ENCODE peak calls at places on chromosome X, in six cellular contexts. P is ascending aorta, K is pancreas, Z is brain microvascular endothelial cell, U is IMR-90, I is astrocyte of the spinal cord. D is an unnamed sample.

GRCh38 chrX:46576458-46576857 is 2.9 kb downstream of the CHST7 start:
- DNase-seq in P (no peak), K (no peak), Z (no peak), U (no peak), I (no peak), D (no peak)

GRCh38 chrX:151970661-151971060 is 3.8 kb downstream of the GABRE start:
- DNase-seq in P (peak; percentile 82), K (no peak), Z (peak; percentile 82), U (peak; percentile 65), I (peak; percentile 91), D (no peak)

GRCh38 chrX:15497865-15498264 is 2.7 kb upstream of the BMX start:
- DNase-seq in P (peak; percentile 69), K (no peak), Z (peak; percentile 29), U (peak; percentile 33), I (peak; percentile 24), D (peak; percentile 65)

GRCh38 chrX:115017455-115017854 is at the start of gene IL13RA2:
- DNase-seq in P (no peak), K (no peak), Z (peak; percentile 7), U (no peak), I (no peak), D (no peak)

GRCh38 chrX:70476934-70477733 is 32.5 kb downstream of the DLG3 start:
- DNase-seq in P (peak; percentile 66), K (peak; percentile 65), Z (peak; percentile 60), U (peak; percentile 69), I (peak; percentile 86), D (no peak)

GRCh38 chrX:154040307-154040756 is 20.6 kb upstream of the IRAK1 start:
- DNase-seq in P (no peak), K (no peak), Z (peak; percentile 73), U (peak; percentile 87), I (peak; percentile 59), D (no peak)

GRCh38 chrX:39096599-39096998 is 295.3 kb downstream of the MID1IP1 start:
- DNase-seq in P (no peak), K (no peak), Z (no peak), U (no peak), I (no peak), D (no peak)

GRCh38 chrX:24982306-24982965 is 33.3 kb downstream of the ARX start:
- DNase-seq in P (no peak), K (no peak), Z (no peak), U (peak; percentile 8), I (no peak), D (no peak)

GRCh38 chrX:10470009-10470408 is 150.4 kb downstream of the MID1 start:
- DNase-seq in P (no peak), K (no peak), Z (no peak), U (peak; percentile 10), I (no peak), D (no peak)

GRCh38 chrX:49155900-49156837 is 6.4 kb upstream of the MAGIX start:
- DNase-seq in P (peak; percentile 93), K (peak; percentile 94), Z (peak; percentile 88), U (peak; percentile 85), I (peak; percentile 86), D (peak; percentile 85)

GRCh38 chrX:133448512-133449076 is 33.3 kb upstream of the GPC4 start:
- DNase-seq in P (no peak), K (no peak), Z (no peak), U (no peak), I (peak; percentile 4), D (no peak)

GRCh38 chrX:24619647-24620046 is 27.5 kb downstream of the PCYT1B start:
- DNase-seq in P (no peak), K (no peak), Z (peak; percentile 30), U (peak; percentile 38), I (peak; percentile 58), D (no peak)

GRCh38 chrX:100864967-100865366 is 9.2 kb downstream of the NOX1 start:
- DNase-seq in P (no peak), K (no peak), Z (peak; percentile 38), U (peak; percentile 57), I (peak; percentile 48), D (no peak)

GRCh38 chrX:78199851-78200250 is 60.4 kb upstream of the TAF9B start:
- DNase-seq in P (no peak), K (no peak), Z (peak; percentile 7), U (peak; percentile 8), I (peak; percentile 0), D (peak; percentile 14)

GRCh38 chrX:152821145-152821765 is 9.3 kb downstream of the CETN2 start:
- DNase-seq in P (no peak), K (no peak), Z (peak; percentile 15), U (peak; percentile 32), I (no peak), D (no peak)

GRCh38 chrX:1462596-1463251 is 10.0 kb upstream of the ASMTL start:
- DNase-seq in P (peak; percentile 60), K (no peak), Z (peak; percentile 66), U (peak; percentile 64), I (peak; percentile 78), D (no peak)

GRCh38 chrX:153870288-153870690 is 15.7 kb downstream of the L1CAM start:
- DNase-seq in P (no peak), K (peak; percentile 51), Z (no peak), U (no peak), I (no peak), D (no peak)

GRCh38 chrX:13755254-13755653 is 20.7 kb downstream of the OFD1 start:
- DNase-seq in P (no peak), K (no peak), Z (no peak), U (no peak), I (no peak), D (no peak)

GRCh38 chrX:109714340-109714958 is 18.6 kb downstream of the ACSL4 start:
- DNase-seq in P (no peak), K (no peak), Z (peak; percentile 84), U (peak; percentile 91), I (peak; percentile 77), D (no peak)

GRCh38 chrX:103158317-103158621 is 56.6 kb upstream of the BEX4 start:
- DNase-seq in P (no peak), K (no peak), Z (no peak), U (no peak), I (no peak), D (no peak)

GRCh38 chrX:103155201-103155600 is 59.7 kb upstream of the BEX4 start:
- DNase-seq in P (no peak), K (no peak), Z (no peak), U (peak; percentile 5), I (no peak), D (no peak)

GRCh38 chrX:103151799-103152198 is 58.9 kb upstream of the NXF3 start:
- DNase-seq in P (no peak), K (no peak), Z (no peak), U (no peak), I (no peak), D (no peak)

GRCh38 chrX:103153661-103154060 is 60.7 kb upstream of the NXF3 start:
- DNase-seq in P (no peak), K (no peak), Z (no peak), U (no peak), I (no peak), D (no peak)

DNA sequence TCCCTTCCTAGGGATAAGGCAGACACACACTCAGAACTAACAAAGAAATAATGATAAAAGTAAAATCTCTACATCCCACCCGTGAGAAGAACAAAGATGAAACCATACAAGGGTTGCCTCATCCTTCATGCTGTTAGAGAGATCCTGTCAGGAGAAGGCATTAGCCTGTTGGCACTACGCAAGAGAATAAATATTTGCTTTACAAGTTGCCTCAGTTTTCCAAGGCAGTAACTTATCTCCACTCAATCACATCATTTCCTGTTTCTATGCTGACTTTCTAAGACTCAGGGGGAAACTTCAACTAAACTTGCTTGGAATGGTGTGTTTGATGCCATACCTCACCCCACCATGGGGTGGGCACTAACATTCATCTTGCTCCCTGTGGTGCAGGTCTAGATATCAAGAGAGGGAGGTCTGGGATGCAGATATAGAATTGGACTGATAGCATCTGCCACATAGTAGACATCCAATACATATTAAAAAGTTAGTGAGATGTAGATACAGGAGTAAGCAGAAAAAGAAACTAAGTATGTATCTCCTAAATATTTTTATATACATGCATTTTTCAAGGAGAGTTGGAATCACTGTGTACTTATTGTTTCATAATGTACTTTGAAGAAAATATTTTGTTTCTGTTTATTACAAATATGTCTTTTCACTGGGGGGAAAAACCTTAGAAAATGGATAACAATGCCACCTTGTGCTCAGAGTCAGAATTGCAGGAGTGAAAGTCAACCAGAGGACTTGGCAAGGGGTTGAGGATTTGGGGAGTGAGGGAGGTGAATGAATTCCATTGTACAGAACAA is 57.2 kb upstream of the BEX4 start:
- DNase-seq in P (no peak), K (no peak), Z (peak; percentile 29), U (peak; percentile 27), I (peak; percentile 40), D (peak; percentile 29)
- TF ChIP-seq CTCF in P (peak; percentile 50), K (peak; percentile 58), Z (peak; percentile 76), U (peak; percentile 59), I (peak; percentile 72), D (peak; percentile 47)

DNA sequence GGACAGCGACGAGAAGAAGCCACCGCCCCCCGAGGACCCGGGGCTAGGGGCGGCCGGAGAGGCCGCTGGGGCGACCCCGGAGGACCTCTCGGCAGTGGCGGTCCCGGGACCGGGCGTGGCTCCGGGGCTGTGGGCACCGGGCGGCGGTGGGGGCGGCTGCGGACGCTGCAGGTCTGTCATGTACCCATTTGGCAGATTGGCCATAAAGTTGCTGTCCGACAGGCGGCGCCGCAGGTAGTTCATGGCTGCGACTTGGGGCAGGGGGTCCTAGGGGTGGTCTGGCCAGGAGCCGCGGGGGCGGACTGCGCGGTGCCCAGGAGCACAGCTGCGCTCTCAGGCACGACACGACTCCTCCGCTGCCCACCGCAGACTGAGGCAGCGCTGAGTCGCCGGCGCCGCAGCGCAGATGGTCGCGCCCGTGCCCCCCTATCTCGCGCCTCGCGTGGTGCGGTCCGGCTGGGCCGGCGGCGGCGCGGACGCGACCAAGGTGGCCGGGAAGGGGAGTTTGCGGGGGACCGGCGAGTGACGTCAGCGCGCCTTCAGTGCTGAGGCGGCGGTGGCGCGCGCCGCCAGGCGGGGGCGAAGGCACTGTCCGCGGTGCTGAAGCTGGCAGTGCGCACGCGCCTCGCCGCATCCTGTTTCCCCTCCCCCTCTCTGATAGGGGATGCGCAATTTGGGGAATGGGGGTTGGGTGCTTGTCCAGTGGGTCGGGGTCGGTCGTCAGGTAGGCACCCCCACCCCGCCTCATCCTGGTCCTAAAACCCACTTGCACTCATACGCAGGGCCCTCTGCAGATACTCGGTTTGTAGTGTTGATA is at the start of gene SYN1:
- DNase-seq in P (peak; percentile 78), K (peak; percentile 92), Z (peak; percentile 40), U (peak; percentile 74), I (peak; percentile 74), D (peak; percentile 90)
- TF ChIP-seq CTCF in P (no peak), K (no peak), Z (no peak), U (no peak), I (no peak), D (peak; percentile 32)

DNA sequence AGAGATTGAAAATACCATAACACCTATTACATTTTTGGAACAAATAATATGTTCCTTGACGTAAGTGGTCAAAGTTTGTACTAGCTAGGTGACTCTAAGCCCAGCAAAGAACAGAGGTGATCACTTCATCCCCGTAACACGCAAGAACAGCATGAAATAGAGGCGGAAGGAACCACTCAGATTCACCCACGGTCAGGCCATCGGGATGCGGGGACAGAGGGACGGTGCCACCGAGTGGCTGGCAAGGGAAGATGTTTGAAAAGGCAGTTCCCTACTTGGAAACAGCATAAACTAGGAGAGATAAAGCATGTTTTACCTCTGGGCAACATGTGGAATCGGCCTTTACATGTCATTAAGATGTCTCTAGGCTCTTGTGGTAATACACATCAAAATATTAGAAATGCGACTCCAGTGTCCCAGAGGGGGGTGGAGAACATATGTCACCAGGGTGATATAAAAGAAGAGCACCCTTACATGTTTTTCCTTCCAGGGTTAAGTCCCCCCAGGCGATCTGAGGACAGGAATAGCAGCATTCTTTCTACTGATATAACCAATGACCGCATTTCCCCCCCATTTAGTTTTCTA is 84.0 kb downstream of the PHKA2 start:
- DNase-seq in P (no peak), K (no peak), Z (no peak), U (no peak), I (peak; percentile 8), D (peak; percentile 34)
- TF ChIP-seq CTCF in P (no peak), K (no peak), Z (peak; percentile 44), U (peak; percentile 29), I (peak; percentile 38), D (peak; percentile 43)

GRCh38 chrX:111168314-111168713 is 72.3 kb downstream of the PAK3 start:
- DNase-seq in P (no peak), K (no peak), Z (no peak), U (peak; percentile 0), I (no peak), D (no peak)
- TF ChIP-seq CTCF in P (no peak), K (no peak), Z (peak; percentile 20), U (no peak), I (peak; percentile 19), D (no peak)

D was measured in GM10248.